ENCODE peak calls at places on chromosomes 6 and 20, in four cellular contexts. P, I, C and S are unnamed samples.
A peak's percentile ranks its signal among the peaks of the same experiment; 100 is the strongest.

GRCh38 chr6:1610497-1611321 is 994 bp downstream of the FOXC1 start:
- DNase-seq in P (no peak), I (no peak), C (peak; percentile 66), S (no peak)

GRCh38 chr6:15796130-15796766 is 133.4 kb upstream of the DTNBP1 start:
- DNase-seq in P (no peak), I (no peak), C (no peak), S (no peak)

GRCh38 chr6:28633445-28634215 is 107.9 kb downstream of the GPX5 start:
- DNase-seq in P (no peak), I (no peak), C (no peak), S (no peak)

GRCh38 chr20:57795347-57795697 is 85.5 kb upstream of the PMEPA1 start:
- DNase-seq in P (peak; percentile 37), I (no peak), C (peak; percentile 3), S (no peak)

GRCh38 chr6:142960098-142960497 is 15.1 kb upstream of the HIVEP2 start:
- DNase-seq in P (no peak), I (no peak), C (peak; percentile 83), S (no peak)

GRCh38 chr20:37538003-37538402 is 10.3 kb upstream of the BLCAP start:
- DNase-seq in P (peak; percentile 13), I (no peak), C (peak; percentile 65), S (no peak)

GRCh38 chr6:34506718-34507117 is 40.8 kb downstream of the PACSIN1 start:
- DNase-seq in P (peak; percentile 35), I (no peak), C (no peak), S (peak; percentile 22)

GRCh38 chr6:117338567-117338966 is 73.2 kb downstream of the VGLL2 start:
- DNase-seq in P (no peak), I (no peak), C (no peak), S (no peak)

GRCh38 chr6:8944548-8944947 is 509.2 kb upstream of the SLC35B3 start:
- DNase-seq in P (no peak), I (no peak), C (no peak), S (no peak)

GRCh38 chr6:42505377-42505702 is 53.6 kb upstream of the TRERF1 start:
- DNase-seq in P (no peak), I (no peak), C (peak; percentile 82), S (no peak)

GRCh38 chr6:167470836-167471547 is 146.1 kb downstream of the TTLL2 start:
- DNase-seq in P (no peak), I (no peak), C (no peak), S (no peak)

GRCh38 chr20:51402201-51402600 is 140.3 kb downstream of the NFATC2 start:
- DNase-seq in P (peak; percentile 80), I (no peak), C (no peak), S (no peak)

GRCh38 chr20:15317546-15318242 is 980.3 kb upstream of the FLRT3 start:
- DNase-seq in P (no peak), I (no peak), C (no peak), S (no peak)

GRCh38 chr6:81265106-81265505 is 487.4 kb downstream of the TENT5A start:
- DNase-seq in P (no peak), I (no peak), C (peak; percentile 35), S (no peak)

GRCh38 chr6:80029442-80029841 is 25.0 kb downstream of the TTK start:
- DNase-seq in P (no peak), I (no peak), C (no peak), S (no peak)

GRCh38 chr20:25863536-25864325 is 167.1 kb upstream of the ZNF337 start:
- DNase-seq in P (no peak), I (no peak), C (peak; percentile 17), S (peak; percentile 98)

GRCh38 chr6:139981066-139981624 is 606.7 kb upstream of the CITED2 start:
- DNase-seq in P (no peak), I (no peak), C (no peak), S (no peak)

GRCh38 chr20:43944653-43945235 is 30.1 kb downstream of the TOX2 start:
- DNase-seq in P (no peak), I (no peak), C (no peak), S (no peak)

GRCh38 chr20:58719971-58720371 is 27.4 kb downstream of the NPEPL1 start:
- DNase-seq in P (peak; percentile 59), I (no peak), C (no peak), S (peak; percentile 53)

GRCh38 chr6:24566020-24566752 is 71.4 kb downstream of the ALDH5A1 start:
- DNase-seq in P (no peak), I (no peak), C (no peak), S (no peak)

GRCh38 chr6:42147138-42147562 is 4.7 kb upstream of the C6orf132 start:
- DNase-seq in P (no peak), I (no peak), C (no peak), S (no peak)

GRCh38 chr20:297925-298754 is 770 bp downstream of the ZCCHC3 start:
- DNase-seq in P (peak; percentile 92), I (peak; percentile 3), C (peak; percentile 78), S (no peak)

GRCh38 chr6:34475167-34476047 is 9.5 kb downstream of the PACSIN1 start:
- DNase-seq in P (no peak), I (no peak), C (no peak), S (no peak)

GRCh38 chr20:11716239-11716944 is 201.3 kb upstream of the BTBD3 start:
- DNase-seq in P (no peak), I (no peak), C (peak; percentile 72), S (no peak)

GRCh38 chr6:7624781-7625710 is 35.0 kb downstream of the SNRNP48 start:
- DNase-seq in P (no peak), I (no peak), C (no peak), S (no peak)

GRCh38 chr6:131602913-131603312 is 25.1 kb downstream of the MED23 start:
- DNase-seq in P (no peak), I (no peak), C (peak; percentile 92), S (no peak)

GRCh38 chr20:61140576-61140975 is 111.5 kb upstream of the CDH4 start:
- DNase-seq in P (no peak), I (no peak), C (no peak), S (no peak)

GRCh38 chr6:25769983-25770382 is 15.4 kb downstream of the SLC17A4 start:
- DNase-seq in P (no peak), I (no peak), C (no peak), S (no peak)

GRCh38 chr6:131955192-131955591 is 4.0 kb upstream of the CCN2 start:
- DNase-seq in P (no peak), I (no peak), C (no peak), S (no peak)